ENCODE peak calls at places on chromosomes 11 and 22, in four cellular contexts. T, I, M and R are unnamed samples.

GRCh38 chr11:99522467-99523173 is 501.9 kb downstream of the CNTN5 start:
- DNase-seq in T (no peak), I (no peak), M (no peak), R (no peak)

GRCh38 chr22:42817556-42817955 is 39.5 kb downstream of the ARFGAP3 start:
- DNase-seq in T (no peak), I (no peak), M (no peak), R (no peak)

GRCh38 chr11:84890706-84891105 is 736.4 kb downstream of the DLG2 start:
- DNase-seq in T (no peak), I (no peak), M (no peak), R (no peak)

GRCh38 chr22:29208879-29209623 is 3.4 kb downstream of the EMID1 start:
- DNase-seq in T (no peak), I (no peak), M (no peak), R (no peak)

GRCh38 chr11:32115406-32115805 is 24.5 kb downstream of the RCN1 start:
- DNase-seq in T (no peak), I (no peak), M (no peak), R (no peak)

GRCh38 chr11:133153031-133153430 is 379.3 kb downstream of the OPCML start:
- DNase-seq in T (no peak), I (no peak), M (no peak), R (no peak)

GRCh38 chr22:46178755-46179505 is 28.6 kb downstream of the PPARA start:
- DNase-seq in T (no peak), I (no peak), M (no peak), R (no peak)

GRCh38 chr22:31286360-31287255 is 5.7 kb downstream of the PIK3IP1 start:
- DNase-seq in T (no peak), I (no peak), M (no peak), R (peak)